ENCODE peak calls at places on chromosome 3, in seven cellular contexts. G, T, P, O, L, H and Q are unnamed samples. For H3K9me3, the result is how much of the 10 kb centered on the place peaks cover.

GRCh38 chr3:380801-381200 is 184.2 kb downstream of the CHL1 start:
- DNase-seq in G (no peak), T (no peak), P (no peak), O (no peak), L (no peak), H (no peak), Q (no peak)

GRCh38 chr3:18501679-18502343 is 76.7 kb upstream of the SATB1 start:
- DNase-seq in G (no peak), T (no peak), P (no peak), O (no peak), L (no peak), H (no peak), Q (no peak)

GRCh38 chr3:157445897-157446296 is 9.2 kb downstream of the PTX3 start:
- DNase-seq in G (no peak), T (no peak), P (no peak), O (no peak), L (no peak), H (no peak), Q (no peak)

GRCh38 chr3:118128886-118129285 is 905.8 kb downstream of the IGSF11 start:
- DNase-seq in G (no peak), T (no peak), P (no peak), O (no peak), L (no peak), H (no peak), Q (no peak)

GRCh38 chr3:100093826-100094225 is 20.5 kb downstream of the FILIP1L start:
- DNase-seq in G (no peak), T (no peak), P (no peak), O (no peak), L (no peak), H (no peak), Q (no peak)

GRCh38 chr3:102054543-102054942 is 205.2 kb downstream of the NFKBIZ start:
- DNase-seq in G (no peak), T (no peak), P (no peak), O (no peak), L (no peak), H (no peak), Q (no peak)

GRCh38 chr3:5294360-5294759 is 106.9 kb downstream of the EDEM1 start:
- DNase-seq in G (no peak), T (no peak), P (no peak), O (no peak), L (no peak), H (no peak), Q (no peak)

GRCh38 chr3:146072824-146073223 is 88.2 kb downstream of the PLOD2 start:
- DNase-seq in G (no peak), T (no peak), P (no peak), O (no peak), L (no peak), H (no peak), Q (no peak)

GRCh38 chr3:14175383-14176037 is 2.9 kb downstream of the XPC start:
- DNase-seq in G (no peak), T (no peak), P (no peak), O (no peak), L (peak), H (no peak), Q (no peak)

GRCh38 chr3:36318584-36319200 is 61.6 kb upstream of the STAC start:
- DNase-seq in G (no peak), T (no peak), P (no peak), O (no peak), L (no peak), H (no peak), Q (no peak)

GRCh38 chr3:67073812-67074211 is 75.7 kb downstream of the KBTBD8 start:
- DNase-seq in G (no peak), T (no peak), P (no peak), O (no peak), L (no peak), H (no peak), Q (no peak)

GRCh38 chr3:150737874-150738679 is 24.9 kb downstream of the SIAH2 start:
- DNase-seq in G (peak), T (no peak), P (no peak), O (peak), L (no peak), H (no peak), Q (no peak)

GRCh38 chr3:155367510-155367909 is 74.0 kb upstream of the STRIT1 start:
- DNase-seq in G (no peak), T (no peak), P (no peak), O (no peak), L (no peak), H (no peak), Q (no peak)

GRCh38 chr3:127803619-127804018 is 18.7 kb downstream of the MGLL start:
- DNase-seq in G (no peak), T (no peak), P (no peak), O (no peak), L (no peak), H (no peak), Q (no peak)

GRCh38 chr3:16825617-16826204 is 59.0 kb upstream of the PLCL2 start:
- DNase-seq in G (no peak), T (no peak), P (no peak), O (peak), L (no peak), H (no peak), Q (no peak)
- H3K27ac ChIP-seq in G (no peak), T (no peak), P (no peak), O (peak), L (no peak), H (no peak), Q (no peak)

GRCh38 chr3:177098551-177098950 is 98.7 kb downstream of the TBL1XR1 start:
- DNase-seq in G (no peak), T (no peak), P (no peak), O (no peak), L (no peak), H (no peak), Q (no peak)
- H3K9me3 ChIP-seq in G (under half), T (under half), P (half or more), O (under half), L (under half), H (under half), Q (under half)

GRCh38 chr3:153043729-153044314 is 118.2 kb upstream of the RAP2B start:
- DNase-seq in G (no peak), T (no peak), P (no peak), O (no peak), L (no peak), H (no peak), Q (no peak)
- H3K4me3 ChIP-seq in G (no peak), T (peak), P (no peak), O (no peak), L (no peak), H (no peak), Q (no peak)

DNA sequence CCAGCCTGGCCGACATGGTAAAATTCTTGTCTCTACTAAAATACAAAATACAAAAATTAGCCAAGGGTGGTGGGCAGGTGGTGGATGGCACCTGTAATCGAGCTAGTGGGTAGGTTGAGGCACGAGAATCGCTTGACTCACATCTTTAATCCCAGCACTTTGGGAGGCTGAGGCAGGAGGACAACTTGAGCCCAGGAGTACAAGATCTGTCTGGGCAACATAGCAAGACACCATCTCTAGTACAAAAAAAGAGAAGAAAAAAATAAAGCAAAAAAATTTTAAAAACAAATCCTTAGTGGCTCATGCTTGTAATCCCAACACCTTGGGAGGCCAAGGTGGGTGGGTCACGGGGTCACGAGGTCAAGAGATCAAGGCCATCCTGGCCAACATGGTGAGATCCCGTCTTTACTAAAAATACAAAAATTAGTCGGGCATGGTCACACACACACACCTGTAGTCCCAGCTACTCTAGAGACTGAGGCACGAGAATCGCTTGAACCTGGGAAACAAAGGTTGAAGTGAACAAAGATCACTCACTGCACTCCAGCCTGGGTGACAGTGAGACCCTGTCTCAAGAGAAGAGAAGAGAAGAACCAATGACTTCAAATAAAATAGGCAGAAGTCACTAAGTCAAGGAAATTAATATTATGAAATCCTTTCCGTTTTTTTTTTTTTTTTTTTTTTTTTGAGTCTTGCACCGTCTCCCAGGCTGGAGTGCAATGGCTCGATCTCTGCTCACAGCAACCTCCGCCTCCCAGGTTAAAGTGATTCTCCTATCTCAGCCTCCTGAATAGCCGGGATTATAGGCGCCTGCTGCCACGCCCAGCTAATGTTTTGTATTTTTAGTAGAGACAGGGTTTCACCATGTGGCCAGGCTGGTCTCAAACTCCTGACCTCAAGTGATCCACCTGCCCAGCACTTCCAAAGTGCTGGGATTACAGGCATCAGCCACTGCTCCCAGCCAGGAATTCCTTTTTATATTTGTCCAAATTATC is 4.9 kb downstream of the RHOA start:
- DNase-seq in G (no peak), T (no peak), P (no peak), O (no peak), L (no peak), H (no peak), Q (no peak)
- H3K27ac ChIP-seq in G (peak), T (peak), P (no peak), O (no peak), L (no peak), H (peak), Q (no peak)

DNA sequence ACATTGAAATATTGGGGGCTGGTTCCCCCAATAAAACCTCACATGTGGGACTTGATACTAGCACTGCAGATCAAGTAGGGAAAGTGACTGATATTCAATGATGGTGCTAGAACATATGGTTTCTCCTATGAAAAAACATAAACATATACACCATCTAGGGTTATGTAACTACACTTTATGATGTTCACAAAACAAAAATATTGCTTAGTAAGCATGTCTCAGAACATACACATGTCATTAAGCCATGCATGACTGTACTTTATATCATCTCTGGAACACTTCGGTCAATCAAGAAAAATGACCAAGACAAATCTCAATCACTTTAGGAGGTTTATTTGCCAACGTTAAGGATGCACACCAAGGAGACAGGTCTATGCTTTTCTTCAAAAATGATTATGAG is 57.4 kb downstream of the ZNF717 start:
- DNase-seq in G (no peak), T (no peak), P (no peak), O (no peak), L (no peak), H (no peak), Q (no peak)
- H3K9me3 ChIP-seq in G (half or more), T (half or more), P (under half), O (half or more), L (under half), H (half or more), Q (under half)